ENCODE peak calls at places on chromosomes 2 and 18, in six cellular contexts. One of them, this sample, is unnamed.
A peak's percentile ranks its signal among the peaks of the same experiment; 100 is the strongest.

GRCh38 chr2:219445220-219445631 is 10.6 kb downstream of the SPEG start:
- DNase-seq in HL-60: no peak
- DNase-seq in fibroblast of lung: no peak
- DNase-seq in OCI-LY7: no peak
- DNase-seq in cardiac fibroblast: no peak
- DNase-seq in gastrocnemius medialis: no peak
- DNase-seq in this sample: no peak

GRCh38 chr18:44826418-44827259 is 146.0 kb downstream of the SETBP1 start:
- DNase-seq in HL-60: no peak
- DNase-seq in fibroblast of lung: peak; percentile 98
- DNase-seq in OCI-LY7: no peak
- DNase-seq in cardiac fibroblast: peak; percentile 97
- DNase-seq in gastrocnemius medialis: peak; percentile 69
- DNase-seq in this sample: peak; percentile 98

GRCh38 chr2:65937379-65938160 is 497.4 kb upstream of the MEIS1 start:
- DNase-seq in HL-60: no peak
- DNase-seq in fibroblast of lung: peak; percentile 22
- DNase-seq in OCI-LY7: no peak
- DNase-seq in cardiac fibroblast: no peak
- DNase-seq in gastrocnemius medialis: no peak
- DNase-seq in this sample: peak; percentile 5

GRCh38 chr2:122980672-122981071 is 1044.4 kb upstream of the CNTNAP5 start:
- DNase-seq in HL-60: peak; percentile 92
- DNase-seq in fibroblast of lung: no peak
- DNase-seq in OCI-LY7: no peak
- DNase-seq in cardiac fibroblast: peak; percentile 90
- DNase-seq in gastrocnemius medialis: peak; percentile 70
- DNase-seq in this sample: no peak

GRCh38 chr2:162929571-162929970 is 91.0 kb upstream of the KCNH7 start:
- DNase-seq in HL-60: no peak
- DNase-seq in fibroblast of lung: peak; percentile 96
- DNase-seq in OCI-LY7: no peak
- DNase-seq in cardiac fibroblast: no peak
- DNase-seq in gastrocnemius medialis: no peak
- DNase-seq in this sample: peak; percentile 69

GRCh38 chr2:146209842-146210275 is 1635.0 kb upstream of the ACVR2A start:
- DNase-seq in HL-60: no peak
- DNase-seq in fibroblast of lung: no peak
- DNase-seq in OCI-LY7: no peak
- DNase-seq in cardiac fibroblast: no peak
- DNase-seq in gastrocnemius medialis: no peak
- DNase-seq in this sample: no peak

GRCh38 chr2:228541794-228542193 is 360.3 kb upstream of the SPHKAP start:
- DNase-seq in HL-60: no peak
- DNase-seq in fibroblast of lung: peak; percentile 80
- DNase-seq in OCI-LY7: no peak
- DNase-seq in cardiac fibroblast: peak; percentile 7
- DNase-seq in gastrocnemius medialis: no peak
- DNase-seq in this sample: peak; percentile 58

GRCh38 chr18:60981651-60982050 is 351.6 kb upstream of the CDH20 start:
- DNase-seq in HL-60: no peak
- DNase-seq in fibroblast of lung: peak; percentile 51
- DNase-seq in OCI-LY7: no peak
- DNase-seq in cardiac fibroblast: no peak
- DNase-seq in gastrocnemius medialis: no peak
- DNase-seq in this sample: peak; percentile 41

GRCh38 chr2:16661936-16662335 is 3.7 kb downstream of the CYRIA start:
- DNase-seq in HL-60: no peak
- DNase-seq in fibroblast of lung: peak; percentile 36
- DNase-seq in OCI-LY7: no peak
- DNase-seq in cardiac fibroblast: no peak
- DNase-seq in gastrocnemius medialis: no peak
- DNase-seq in this sample: no peak

GRCh38 chr2:16664809-16665745 is 557 bp downstream of the CYRIA start:
- DNase-seq in HL-60: no peak
- DNase-seq in fibroblast of lung: no peak
- DNase-seq in OCI-LY7: no peak
- DNase-seq in cardiac fibroblast: no peak
- DNase-seq in gastrocnemius medialis: peak; percentile 70
- DNase-seq in this sample: no peak

GRCh38 chr2:16664052-16664731 is 1.4 kb downstream of the CYRIA start:
- DNase-seq in HL-60: peak; percentile 67
- DNase-seq in fibroblast of lung: peak; percentile 89
- DNase-seq in OCI-LY7: peak; percentile 75
- DNase-seq in cardiac fibroblast: peak; percentile 87
- DNase-seq in gastrocnemius medialis: peak; percentile 53
- DNase-seq in this sample: peak; percentile 93

GRCh38 chr2:16662440-16662839 is 3.2 kb downstream of the CYRIA start:
- DNase-seq in HL-60: no peak
- DNase-seq in fibroblast of lung: peak; percentile 64
- DNase-seq in OCI-LY7: no peak
- DNase-seq in cardiac fibroblast: peak; percentile 32
- DNase-seq in gastrocnemius medialis: no peak
- DNase-seq in this sample: peak; percentile 78

DNA sequence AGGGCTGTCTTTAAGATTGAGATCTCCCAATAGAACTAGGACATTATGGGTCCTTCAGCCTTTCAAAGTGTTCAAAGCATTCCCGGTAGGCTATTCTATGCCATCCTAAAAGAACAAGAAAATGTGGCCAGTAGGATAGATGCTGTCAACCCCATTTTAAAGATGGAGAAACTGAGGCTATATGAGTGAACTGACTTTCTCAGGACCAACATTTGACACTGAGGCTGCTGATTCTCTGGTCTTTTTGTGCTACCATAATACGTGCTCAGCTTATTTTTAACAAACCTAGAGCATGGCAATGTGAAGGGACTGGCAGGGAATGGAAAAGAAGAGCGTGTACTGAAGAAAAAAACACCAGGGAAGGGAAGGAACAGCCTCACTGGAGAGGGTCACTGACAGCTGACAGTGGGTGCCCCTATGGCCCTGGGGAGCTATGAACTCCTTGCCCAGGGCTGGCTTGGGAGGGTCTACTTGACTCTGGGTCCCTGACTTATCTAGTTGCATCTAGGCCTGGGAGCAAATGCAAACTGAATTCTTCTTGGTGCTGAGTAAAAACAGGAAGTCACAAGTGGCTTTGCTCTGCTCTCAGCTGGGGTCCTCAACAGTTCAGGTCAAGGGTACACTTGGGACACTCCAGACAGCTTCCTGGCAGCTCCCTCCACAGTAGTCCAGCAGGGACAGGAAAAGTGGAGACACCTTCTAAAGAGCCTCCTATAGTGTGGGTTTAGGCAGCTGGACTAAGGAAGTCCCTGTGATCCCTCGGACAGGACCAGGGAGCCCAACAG is 2.3 kb downstream of the CYRIA start:
- DNase-seq in HL-60: peak; percentile 23
- DNase-seq in fibroblast of lung: no peak
- DNase-seq in OCI-LY7: peak; percentile 61
- DNase-seq in cardiac fibroblast: no peak
- DNase-seq in gastrocnemius medialis: no peak
- DNase-seq in this sample: no peak
- H3K4me3 ChIP-seq in HL-60: no peak overlapping the region
- H3K4me3 ChIP-seq in fibroblast of lung: no peak overlapping the region
- H3K4me3 ChIP-seq in OCI-LY7: peak overlapping the region; percentile 78
- H3K4me3 ChIP-seq in cardiac fibroblast: no peak overlapping the region
- H3K4me3 ChIP-seq in gastrocnemius medialis: peak overlapping the region; percentile 75
- H3K4me3 ChIP-seq in this sample: no peak overlapping the region

DNA sequence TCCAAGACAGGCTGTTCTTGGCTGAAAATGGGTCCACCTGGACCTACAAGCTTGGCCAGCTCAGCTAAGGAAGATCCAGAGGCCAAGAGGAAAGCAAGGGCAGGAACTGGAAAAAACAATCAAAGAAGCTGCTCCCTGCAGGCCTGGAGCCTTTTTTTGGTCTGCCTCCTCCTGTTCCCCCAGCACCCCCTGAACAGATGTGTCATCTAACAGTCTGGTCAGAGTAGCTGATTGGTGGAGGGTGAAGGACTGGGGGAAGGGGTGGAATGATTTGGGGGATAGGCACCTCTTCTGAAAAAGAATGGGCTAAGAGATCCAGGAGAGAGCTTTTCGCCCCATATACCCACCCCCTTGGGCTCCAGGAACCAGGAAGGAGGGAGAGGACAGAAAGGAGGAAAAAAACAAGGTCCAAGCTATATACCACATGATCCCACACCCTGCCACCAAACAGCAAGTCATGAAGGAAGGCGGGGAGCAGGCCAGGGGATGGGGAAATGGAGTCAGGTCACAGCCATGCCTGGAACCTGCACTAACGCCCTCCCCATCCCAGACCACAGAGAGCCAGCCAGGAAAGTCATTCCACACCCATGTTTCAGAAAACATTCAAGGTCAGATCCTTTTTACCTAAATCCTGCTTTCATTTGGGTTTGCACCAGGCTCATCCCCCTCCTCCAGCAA is 2.0 kb downstream of the RAB11FIP5 start:
- DNase-seq in HL-60: no peak
- DNase-seq in fibroblast of lung: peak; percentile 36
- DNase-seq in OCI-LY7: no peak
- DNase-seq in cardiac fibroblast: no peak
- DNase-seq in gastrocnemius medialis: no peak
- DNase-seq in this sample: peak; percentile 33
- H3K4me3 ChIP-seq in HL-60: no peak overlapping the region
- H3K4me3 ChIP-seq in fibroblast of lung: peak overlapping the region; percentile 85
- H3K4me3 ChIP-seq in OCI-LY7: no peak overlapping the region
- H3K4me3 ChIP-seq in cardiac fibroblast: peak overlapping the region; percentile 67
- H3K4me3 ChIP-seq in gastrocnemius medialis: peak overlapping the region; percentile 97
- H3K4me3 ChIP-seq in this sample: peak overlapping the region; percentile 63

GRCh38 chr18:2907459-2908145 is 60.8 kb downstream of the EMILIN2 start:
- DNase-seq in HL-60: peak; percentile 62
- DNase-seq in fibroblast of lung: no peak
- DNase-seq in OCI-LY7: no peak
- DNase-seq in cardiac fibroblast: no peak
- DNase-seq in gastrocnemius medialis: no peak
- DNase-seq in this sample: no peak
- H3K4me3 ChIP-seq in HL-60: peak overlapping the region; percentile 49
- H3K4me3 ChIP-seq in fibroblast of lung: peak overlapping the region; percentile 57
- H3K4me3 ChIP-seq in OCI-LY7: peak overlapping the region; percentile 61
- H3K4me3 ChIP-seq in cardiac fibroblast: no peak overlapping the region
- H3K4me3 ChIP-seq in gastrocnemius medialis: peak overlapping the region; percentile 54
- H3K4me3 ChIP-seq in this sample: peak overlapping the region; percentile 49

DNA sequence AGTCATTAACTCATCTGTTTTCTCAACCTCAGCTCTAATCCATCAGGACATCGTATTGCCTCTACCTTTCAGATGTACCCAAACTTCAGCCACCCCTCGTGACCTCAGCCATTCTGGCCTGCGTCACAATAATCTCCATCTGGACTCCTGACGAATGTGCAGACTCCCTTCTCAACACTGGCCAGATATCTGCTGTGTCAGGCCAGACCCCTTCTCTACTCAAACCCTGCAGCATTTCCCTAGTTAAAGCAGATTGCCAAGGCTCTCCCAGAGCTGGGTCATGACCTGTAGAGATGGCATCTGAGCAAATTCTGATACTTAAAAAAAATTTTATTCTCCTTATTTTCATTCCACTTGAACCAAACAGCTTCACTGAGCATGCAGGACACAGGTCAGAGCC is 69.5 kb upstream of the TMEM18 start:
- DNase-seq in HL-60: no peak
- DNase-seq in fibroblast of lung: no peak
- DNase-seq in OCI-LY7: no peak
- DNase-seq in cardiac fibroblast: no peak
- DNase-seq in gastrocnemius medialis: no peak
- DNase-seq in this sample: no peak
- H3K4me3 ChIP-seq in HL-60: no peak overlapping the region
- H3K4me3 ChIP-seq in fibroblast of lung: no peak overlapping the region
- H3K4me3 ChIP-seq in OCI-LY7: no peak overlapping the region
- H3K4me3 ChIP-seq in cardiac fibroblast: no peak overlapping the region
- H3K4me3 ChIP-seq in gastrocnemius medialis: no peak overlapping the region
- H3K4me3 ChIP-seq in this sample: no peak overlapping the region

DNA sequence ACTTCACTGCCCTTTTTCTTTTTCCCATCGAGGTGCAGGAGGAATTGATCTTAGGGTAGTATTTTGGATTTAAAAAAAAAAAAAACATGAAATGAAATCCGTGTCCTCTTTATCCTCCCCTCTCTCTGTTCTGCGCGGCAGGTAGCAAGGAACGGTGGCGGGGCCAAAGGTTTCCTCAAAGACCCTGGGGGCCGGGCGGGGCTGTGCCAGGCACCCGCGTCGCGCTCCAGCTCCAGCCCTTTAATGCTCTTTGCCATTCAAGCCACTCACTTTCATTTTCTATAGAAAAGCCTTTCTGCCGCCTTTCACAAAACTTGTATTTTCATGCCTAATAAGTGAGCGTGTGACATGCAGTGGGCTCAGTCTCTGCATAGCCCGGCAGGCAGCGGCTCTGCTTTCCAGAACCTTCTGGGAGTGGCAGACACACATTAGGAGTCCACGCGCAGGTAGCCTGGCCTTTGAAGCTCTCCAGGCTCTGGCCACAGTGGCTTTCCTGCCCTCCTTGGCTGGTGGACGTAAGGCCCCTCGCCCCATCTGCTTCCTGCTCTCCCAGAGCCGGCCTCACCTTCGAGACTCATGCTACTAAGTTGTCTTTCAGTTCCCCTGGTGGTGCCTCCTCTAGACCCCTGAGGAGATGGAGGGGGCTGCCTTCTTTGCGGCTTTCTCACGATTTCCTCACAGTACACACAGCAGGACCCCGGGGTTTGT is 41.7 kb downstream of the AGAP1 start:
- DNase-seq in HL-60: no peak
- DNase-seq in fibroblast of lung: no peak
- DNase-seq in OCI-LY7: no peak
- DNase-seq in cardiac fibroblast: no peak
- DNase-seq in gastrocnemius medialis: no peak
- DNase-seq in this sample: no peak
- H3K4me3 ChIP-seq in HL-60: no peak overlapping the region
- H3K4me3 ChIP-seq in fibroblast of lung: no peak overlapping the region
- H3K4me3 ChIP-seq in OCI-LY7: no peak overlapping the region
- H3K4me3 ChIP-seq in cardiac fibroblast: no peak overlapping the region
- H3K4me3 ChIP-seq in gastrocnemius medialis: no peak overlapping the region
- H3K4me3 ChIP-seq in this sample: no peak overlapping the region